ENCODE peak calls at places on chromosome 14, in four cellular contexts. One of them, this sample, is unnamed.

GRCh38 chr14:49584058-49584457 is 2.1 kb downstream of the RPS29 start:
- DNase-seq in T-cell: no peak
- DNase-seq in Kasumi-1: no peak
- DNase-seq in stimulated activated CD4-positive, alpha-beta T cell treated with anti-CD3 and anti-CD28 coated beads, TNF-alpha, amount 100 ng/mL, for 1 hour: no peak
- DNase-seq in this sample: no peak

GRCh38 chr14:106372870-106373657 is 846.7 kb downstream of the TMEM121 start:
- DNase-seq in stimulated activated CD4-positive, alpha-beta T cell treated with anti-CD3 and anti-CD28 coated beads, TNF-alpha, amount 100 ng/mL, for 1 hour: peak; percentile 34
- DNase-seq in T-cell: peak; percentile 60
- DNase-seq in Kasumi-1: peak; percentile 63
- DNase-seq in this sample: peak; percentile 62

GRCh38 chr14:53493310-53493709 is 340.2 kb upstream of the DDHD1 start:
- DNase-seq in T-cell: no peak
- DNase-seq in stimulated activated CD4-positive, alpha-beta T cell treated with anti-CD3 and anti-CD28 coated beads, TNF-alpha, amount 100 ng/mL, for 1 hour: no peak
- DNase-seq in Kasumi-1: no peak
- DNase-seq in this sample: no peak

GRCh38 chr14:104143071-104143470 is 4.7 kb downstream of the KIF26A start:
- DNase-seq in stimulated activated CD4-positive, alpha-beta T cell treated with anti-CD3 and anti-CD28 coated beads, TNF-alpha, amount 100 ng/mL, for 1 hour: no peak
- DNase-seq in Kasumi-1: no peak
- DNase-seq in T-cell: no peak
- DNase-seq in this sample: no peak

GRCh38 chr14:90405755-90406154 is 8.9 kb downstream of the CALM1 start:
- DNase-seq in Kasumi-1: no peak
- DNase-seq in T-cell: no peak
- DNase-seq in stimulated activated CD4-positive, alpha-beta T cell treated with anti-CD3 and anti-CD28 coated beads, TNF-alpha, amount 100 ng/mL, for 1 hour: no peak
- DNase-seq in this sample: no peak

GRCh38 chr14:57883061-57883460 is 17.2 kb upstream of the SLC35F4 start:
- DNase-seq in stimulated activated CD4-positive, alpha-beta T cell treated with anti-CD3 and anti-CD28 coated beads, TNF-alpha, amount 100 ng/mL, for 1 hour: no peak
- DNase-seq in T-cell: no peak
- DNase-seq in Kasumi-1: no peak
- DNase-seq in this sample: no peak

GRCh38 chr14:87566986-87567385 is 426.0 kb downstream of the GALC start:
- DNase-seq in stimulated activated CD4-positive, alpha-beta T cell treated with anti-CD3 and anti-CD28 coated beads, TNF-alpha, amount 100 ng/mL, for 1 hour: no peak
- DNase-seq in Kasumi-1: no peak
- DNase-seq in T-cell: no peak
- DNase-seq in this sample: no peak

GRCh38 chr14:104137297-104138097 is 890 bp upstream of the KIF26A start:
- DNase-seq in T-cell: peak; percentile 46
- DNase-seq in Kasumi-1: peak; percentile 12
- DNase-seq in stimulated activated CD4-positive, alpha-beta T cell treated with anti-CD3 and anti-CD28 coated beads, TNF-alpha, amount 100 ng/mL, for 1 hour: no peak
- DNase-seq in this sample: no peak

GRCh38 chr14:95225251-95225887 is 68.0 kb upstream of the DICER1 start:
- DNase-seq in Kasumi-1: no peak
- DNase-seq in stimulated activated CD4-positive, alpha-beta T cell treated with anti-CD3 and anti-CD28 coated beads, TNF-alpha, amount 100 ng/mL, for 1 hour: no peak
- DNase-seq in T-cell: no peak
- DNase-seq in this sample: no peak